ENCODE peak calls at places on chromosomes 11 and 22, in seven cellular contexts. L is upper lobe of right lung, Y is NCI-H345, Z is HEK293T, H is heart right ventricle, B is right cardiac atrium, C is NCI-H1417. W is an unnamed sample.

GRCh38 chr11:61947486-61948210 is 2.5 kb upstream of the BEST1 start:
- DNase-seq in L (peak; percentile 82), Y (peak; percentile 84), Z (peak; percentile 87), H (peak; percentile 81), B (peak; percentile 96), C (peak; percentile 67), W (peak; percentile 94)

GRCh38 chr11:35618497-35619029 is 303 bp downstream of the FJX1 start:
- DNase-seq in L (peak; percentile 71), Y (no peak), Z (peak; percentile 38), H (peak; percentile 31), B (peak; percentile 47), C (peak; percentile 83), W (no peak)

GRCh38 chr11:94193288-94193687 is 64.6 kb downstream of the PANX1 start:
- DNase-seq in L (no peak), Y (no peak), Z (no peak), H (no peak), B (no peak), C (no peak), W (no peak)

GRCh38 chr11:101296896-101297295 is 167.3 kb upstream of the PGR start:
- DNase-seq in L (no peak), Y (no peak), Z (no peak), H (no peak), B (peak; percentile 36), C (no peak), W (no peak)

GRCh38 chr11:122192634-122193245 is 76.7 kb upstream of the BLID start:
- DNase-seq in L (no peak), Y (no peak), Z (no peak), H (no peak), B (no peak), C (no peak), W (no peak)

GRCh38 chr22:44924724-44925123 is 85.1 kb downstream of the PHF21B start:
- DNase-seq in L (no peak), Y (no peak), Z (no peak), H (no peak), B (no peak), C (no peak), W (no peak)

GRCh38 chr22:36358533-36359171 is 29.1 kb downstream of the MYH9 start:
- DNase-seq in L (no peak), Y (no peak), Z (no peak), H (no peak), B (peak; percentile 42), C (no peak), W (peak; percentile 76)

GRCh38 chr22:28246392-28246791 is 327.3 kb upstream of the PITPNB start:
- DNase-seq in L (no peak), Y (no peak), Z (no peak), H (no peak), B (no peak), C (no peak), W (no peak)

GRCh38 chr22:35330258-35330861 is 30.7 kb downstream of the TOM1 start:
- DNase-seq in L (peak; percentile 86), Y (no peak), Z (no peak), H (peak; percentile 85), B (peak; percentile 94), C (no peak), W (peak; percentile 93)

GRCh38 chr22:29695129-29695926 is 24.5 kb upstream of the CABP7 start:
- DNase-seq in L (no peak), Y (peak; percentile 89), Z (no peak), H (no peak), B (peak; percentile 55), C (no peak), W (no peak)

GRCh38 chr11:76419896-76420295 is 24.9 kb upstream of the EMSY start:
- DNase-seq in L (no peak), Y (no peak), Z (peak; percentile 53), H (no peak), B (no peak), C (no peak), W (no peak)

GRCh38 chr11:78384231-78384630 is 33.4 kb downstream of the GAB2 start:
- DNase-seq in L (no peak), Y (peak; percentile 47), Z (no peak), H (no peak), B (no peak), C (no peak), W (no peak)

GRCh38 chr11:26297179-26297970 is 34.6 kb upstream of the ANO3 start:
- DNase-seq in L (no peak), Y (peak; percentile 57), Z (peak; percentile 35), H (no peak), B (no peak), C (peak; percentile 36), W (no peak)

GRCh38 chr22:49812838-49813237 is 14.8 kb downstream of the BRD1 start:
- DNase-seq in L (no peak), Y (no peak), Z (no peak), H (no peak), B (peak; percentile 55), C (no peak), W (peak; percentile 32)

GRCh38 chr11:94574193-94574961 is 7.2 kb downstream of the PIWIL4 start:
- DNase-seq in L (no peak), Y (no peak), Z (no peak), H (no peak), B (peak; percentile 50), C (no peak), W (peak; percentile 29)

GRCh38 chr11:68118753-68119448 is 2.3 kb downstream of the CHKA start:
- DNase-seq in L (no peak), Y (no peak), Z (no peak), H (no peak), B (no peak), C (no peak), W (no peak)

GRCh38 chr11:100190395-100190794 is 496.7 kb upstream of the ARHGAP42 start:
- DNase-seq in L (no peak), Y (no peak), Z (no peak), H (no peak), B (no peak), C (no peak), W (no peak)

GRCh38 chr22:27405672-27406388 is 395.7 kb downstream of the MN1 start:
- DNase-seq in L (peak; percentile 74), Y (no peak), Z (peak; percentile 85), H (peak; percentile 68), B (peak; percentile 87), C (no peak), W (no peak)

GRCh38 chr11:60966867-60967266 is 4.6 kb upstream of the CD6 start:
- DNase-seq in L (no peak), Y (no peak), Z (no peak), H (no peak), B (no peak), C (no peak), W (no peak)

GRCh38 chr11:112513936-112514716 is 253.5 kb upstream of the PLET1 start:
- DNase-seq in L (no peak), Y (peak; percentile 12), Z (no peak), H (no peak), B (no peak), C (peak; percentile 83), W (no peak)

GRCh38 chr11:76910620-76911414 is 50.1 kb downstream of the ACER3 start:
- DNase-seq in L (no peak), Y (no peak), Z (no peak), H (peak; percentile 10), B (peak; percentile 78), C (no peak), W (peak; percentile 78)

GRCh38 chr11:127492025-127492424 is 491.5 kb upstream of the KIRREL3 start:
- DNase-seq in L (no peak), Y (no peak), Z (no peak), H (no peak), B (no peak), C (no peak), W (no peak)

GRCh38 chr22:38397189-38398097 is 57.6 kb downstream of the KCNJ4 start:
- DNase-seq in L (peak; percentile 83), Y (peak; percentile 21), Z (peak; percentile 42), H (peak; percentile 70), B (peak; percentile 85), C (no peak), W (peak; percentile 89)

GRCh38 chr11:94933225-94934130 is 39.9 kb downstream of the CWC15 start:
- DNase-seq in L (no peak), Y (no peak), Z (no peak), H (peak; percentile 43), B (no peak), C (no peak), W (no peak)

GRCh38 chr11:26088391-26088790 is 243.5 kb upstream of the ANO3 start:
- DNase-seq in L (no peak), Y (no peak), Z (no peak), H (no peak), B (no peak), C (no peak), W (no peak)

GRCh38 chr11:119433369-119433749 is 10.4 kb upstream of the THY1 start:
- DNase-seq in L (no peak), Y (no peak), Z (no peak), H (no peak), B (no peak), C (no peak), W (no peak)

GRCh38 chr11:113142508-113142907 is 171.9 kb upstream of the TTC12 start:
- DNase-seq in L (no peak), Y (no peak), Z (no peak), H (no peak), B (no peak), C (no peak), W (no peak)

GRCh38 chr22:22187299-22187698 is 57.3 kb upstream of the VPREB1 start:
- DNase-seq in L (no peak), Y (no peak), Z (no peak), H (no peak), B (no peak), C (no peak), W (no peak)

GRCh38 chr22:19902245-19902699 is 39.3 kb upstream of the COMT start:
- DNase-seq in L (no peak), Y (peak; percentile 64), Z (no peak), H (no peak), B (peak; percentile 24), C (peak; percentile 40), W (peak; percentile 63)

GRCh38 chr11:9831122-9831521 is 167.2 kb downstream of the SWAP70 start:
- DNase-seq in L (no peak), Y (no peak), Z (no peak), H (no peak), B (no peak), C (peak; percentile 29), W (no peak)

GRCh38 chr11:117230286-117230961 is 1.4 kb downstream of the PCSK7 start:
- DNase-seq in L (no peak), Y (no peak), Z (no peak), H (no peak), B (no peak), C (no peak), W (peak; percentile 46)

GRCh38 chr11:134640536-134640935 is 228.5 kb upstream of the B3GAT1 start:
- DNase-seq in L (no peak), Y (no peak), Z (no peak), H (no peak), B (no peak), C (no peak), W (no peak)

GRCh38 chr11:26700536-26701235 is 21.2 kb downstream of the SLC5A12 start:
- DNase-seq in L (no peak), Y (no peak), Z (no peak), H (no peak), B (no peak), C (no peak), W (no peak)

W was measured in kidney.